ENCODE peak calls at places on chromosomes 16 and 17, in five cellular contexts. W is LHCN-M2, U is cardiac muscle cell, Z is NCI-H1930, O is heart left ventricle. I is an unnamed sample.

GRCh38 chr17:12729086-12729485 is 60.2 kb upstream of the ARHGAP44 start:
- DNase-seq in U (peak; percentile 71), O (no peak), W (no peak), Z (no peak), I (no peak)

GRCh38 chr16:530111-530817 is 2.8 kb downstream of the CAPN15 start:
- DNase-seq in W (no peak), O (no peak), Z (no peak), U (no peak), I (peak; percentile 57)

GRCh38 chr17:13542612-13543011 is 59.1 kb downstream of the HS3ST3A1 start:
- DNase-seq in W (no peak), Z (no peak), O (no peak), U (no peak), I (no peak)

GRCh38 chr16:72530434-72530833 is 358.5 kb upstream of the PMFBP1 start:
- DNase-seq in O (no peak), W (peak; percentile 76), U (peak; percentile 90), Z (no peak), I (no peak)

GRCh38 chr16:68469728-68470460 is 21.6 kb upstream of the SMPD3 start:
- DNase-seq in O (no peak), Z (no peak), W (no peak), U (no peak), I (no peak)

GRCh38 chr17:73360961-73361761 is 49.4 kb upstream of the CDC42EP4 start:
- DNase-seq in O (no peak), W (no peak), U (no peak), Z (no peak), I (no peak)

GRCh38 chr17:67491009-67491677 is 114.1 kb downstream of the PITPNC1 start:
- DNase-seq in W (peak; percentile 95), Z (no peak), O (peak; percentile 95), U (peak; percentile 97), I (peak; percentile 97)

GRCh38 chr16:24357511-24357910 is 101.4 kb downstream of the CACNG3 start:
- DNase-seq in O (no peak), W (no peak), U (no peak), Z (no peak), I (no peak)

GRCh38 chr16:68356919-68357286 is 46.1 kb downstream of the PRMT7 start:
- DNase-seq in Z (no peak), U (no peak), O (no peak), W (no peak), I (no peak)